ENCODE peak calls at places on chromosomes 13 and 19, in ten cellular contexts. One of them, this sample, is unnamed.

GRCh38 chr13:32314968-32315254 is 252 bp downstream of the ZAR1L start:
- DNase-seq in upper lobe of left lung: no peak
- DNase-seq in endothelial cell of umbilical vein: no peak
- DNase-seq in transverse colon: peak
- DNase-seq in sigmoid colon: no peak
- DNase-seq in breast epithelium: no peak
- DNase-seq in stomach: peak
- DNase-seq in K562: peak
- DNase-seq in suprapubic skin: no peak
- DNase-seq in prostate gland: no peak
- DNase-seq in this sample: no peak

GRCh38 chr19:51098366-51099069 is 9.7 kb downstream of the CTU1 start:
- DNase-seq in upper lobe of left lung: peak
- DNase-seq in endothelial cell of umbilical vein: peak
- DNase-seq in transverse colon: peak
- DNase-seq in sigmoid colon: peak
- DNase-seq in breast epithelium: no peak
- DNase-seq in stomach: no peak
- DNase-seq in K562: no peak
- DNase-seq in suprapubic skin: no peak
- DNase-seq in prostate gland: no peak
- DNase-seq in this sample: no peak

GRCh38 chr19:32318884-32319520 is 26.4 kb upstream of the ZNF507 start:
- DNase-seq in upper lobe of left lung: no peak
- DNase-seq in endothelial cell of umbilical vein: no peak
- DNase-seq in transverse colon: no peak
- DNase-seq in sigmoid colon: no peak
- DNase-seq in breast epithelium: no peak
- DNase-seq in stomach: no peak
- DNase-seq in K562: peak
- DNase-seq in suprapubic skin: no peak
- DNase-seq in prostate gland: no peak
- DNase-seq in this sample: peak

GRCh38 chr19:988081-988480 is 3.9 kb downstream of the WDR18 start:
- DNase-seq in upper lobe of left lung: no peak
- DNase-seq in endothelial cell of umbilical vein: no peak
- DNase-seq in transverse colon: no peak
- DNase-seq in sigmoid colon: no peak
- DNase-seq in breast epithelium: no peak
- DNase-seq in stomach: no peak
- DNase-seq in K562: no peak
- DNase-seq in suprapubic skin: no peak
- DNase-seq in prostate gland: no peak
- DNase-seq in this sample: no peak

GRCh38 chr19:37999309-38000213 is 92.6 kb downstream of the SIPA1L3 start:
- DNase-seq in upper lobe of left lung: no peak
- DNase-seq in endothelial cell of umbilical vein: peak
- DNase-seq in transverse colon: no peak
- DNase-seq in sigmoid colon: peak
- DNase-seq in breast epithelium: no peak
- DNase-seq in stomach: no peak
- DNase-seq in K562: no peak
- DNase-seq in suprapubic skin: peak
- DNase-seq in prostate gland: no peak
- DNase-seq in this sample: no peak

GRCh38 chr19:12985049-12985776 is 10.1 kb upstream of the NFIX start:
- DNase-seq in upper lobe of left lung: peak
- DNase-seq in endothelial cell of umbilical vein: no peak
- DNase-seq in transverse colon: peak
- DNase-seq in sigmoid colon: peak
- DNase-seq in breast epithelium: no peak
- DNase-seq in stomach: peak
- DNase-seq in K562: peak
- DNase-seq in suprapubic skin: peak
- DNase-seq in prostate gland: no peak
- DNase-seq in this sample: peak

GRCh38 chr13:101144808-101145419 is 271.4 kb downstream of the NALCN start:
- DNase-seq in upper lobe of left lung: no peak
- DNase-seq in endothelial cell of umbilical vein: peak
- DNase-seq in transverse colon: no peak
- DNase-seq in sigmoid colon: no peak
- DNase-seq in breast epithelium: no peak
- DNase-seq in stomach: no peak
- DNase-seq in K562: peak
- DNase-seq in suprapubic skin: no peak
- DNase-seq in prostate gland: peak
- DNase-seq in this sample: no peak

GRCh38 chr13:37457594-37457993 is 141.0 kb downstream of the POSTN start:
- DNase-seq in upper lobe of left lung: no peak
- DNase-seq in endothelial cell of umbilical vein: no peak
- DNase-seq in transverse colon: no peak
- DNase-seq in sigmoid colon: no peak
- DNase-seq in breast epithelium: no peak
- DNase-seq in stomach: no peak
- DNase-seq in K562: no peak
- DNase-seq in suprapubic skin: no peak
- DNase-seq in prostate gland: no peak
- DNase-seq in this sample: no peak

GRCh38 chr13:49838989-49839388 is 46.5 kb upstream of the KPNA3 start:
- DNase-seq in upper lobe of left lung: no peak
- DNase-seq in endothelial cell of umbilical vein: no peak
- DNase-seq in transverse colon: no peak
- DNase-seq in sigmoid colon: no peak
- DNase-seq in breast epithelium: no peak
- DNase-seq in stomach: no peak
- DNase-seq in K562: peak
- DNase-seq in suprapubic skin: no peak
- DNase-seq in prostate gland: no peak
- DNase-seq in this sample: no peak

GRCh38 chr19:54021932-54022331 is 30.5 kb downstream of the CACNG6 start:
- DNase-seq in upper lobe of left lung: no peak
- DNase-seq in endothelial cell of umbilical vein: no peak
- DNase-seq in transverse colon: no peak
- DNase-seq in sigmoid colon: no peak
- DNase-seq in breast epithelium: no peak
- DNase-seq in stomach: no peak
- DNase-seq in K562: no peak
- DNase-seq in suprapubic skin: no peak
- DNase-seq in prostate gland: no peak
- DNase-seq in this sample: no peak

GRCh38 chr13:95926231-95926630 is 127.0 kb downstream of the UGGT2 start:
- DNase-seq in upper lobe of left lung: no peak
- DNase-seq in endothelial cell of umbilical vein: peak
- DNase-seq in transverse colon: no peak
- DNase-seq in sigmoid colon: no peak
- DNase-seq in breast epithelium: no peak
- DNase-seq in stomach: no peak
- DNase-seq in K562: no peak
- DNase-seq in suprapubic skin: no peak
- DNase-seq in prostate gland: no peak
- DNase-seq in this sample: no peak

GRCh38 chr19:55339225-55340143 is at the start of gene KMT5C:
- DNase-seq in upper lobe of left lung: peak
- DNase-seq in endothelial cell of umbilical vein: peak
- DNase-seq in transverse colon: peak
- DNase-seq in sigmoid colon: peak
- DNase-seq in breast epithelium: peak
- DNase-seq in stomach: peak
- DNase-seq in K562: peak
- DNase-seq in suprapubic skin: peak
- DNase-seq in prostate gland: peak
- DNase-seq in this sample: peak
- TF ChIP-seq POLR2A in upper lobe of left lung: peak
- TF ChIP-seq POLR2A in endothelial cell of umbilical vein: no peak
- TF ChIP-seq POLR2A in transverse colon: peak
- TF ChIP-seq POLR2A in sigmoid colon: peak
- TF ChIP-seq POLR2A in breast epithelium: peak
- TF ChIP-seq POLR2A in stomach: no peak
- TF ChIP-seq POLR2A in K562: peak
- TF ChIP-seq POLR2A in suprapubic skin: peak
- TF ChIP-seq POLR2A in prostate gland: peak
- TF ChIP-seq POLR2A in this sample: peak

GRCh38 chr19:5136060-5136855 is 167.3 kb downstream of the KDM4B start:
- DNase-seq in upper lobe of left lung: peak
- DNase-seq in endothelial cell of umbilical vein: no peak
- DNase-seq in transverse colon: no peak
- DNase-seq in sigmoid colon: no peak
- DNase-seq in breast epithelium: no peak
- DNase-seq in stomach: no peak
- DNase-seq in K562: no peak
- DNase-seq in suprapubic skin: no peak
- DNase-seq in prostate gland: no peak
- DNase-seq in this sample: no peak

GRCh38 chr19:5138606-5139594 is 170.0 kb downstream of the KDM4B start:
- DNase-seq in upper lobe of left lung: peak
- DNase-seq in endothelial cell of umbilical vein: no peak
- DNase-seq in transverse colon: peak
- DNase-seq in sigmoid colon: no peak
- DNase-seq in breast epithelium: no peak
- DNase-seq in stomach: peak
- DNase-seq in K562: peak
- DNase-seq in suprapubic skin: no peak
- DNase-seq in prostate gland: no peak
- DNase-seq in this sample: no peak

GRCh38 chr19:5137114-5137513 is 168.2 kb downstream of the KDM4B start:
- DNase-seq in upper lobe of left lung: no peak
- DNase-seq in endothelial cell of umbilical vein: no peak
- DNase-seq in transverse colon: no peak
- DNase-seq in sigmoid colon: no peak
- DNase-seq in breast epithelium: no peak
- DNase-seq in stomach: no peak
- DNase-seq in K562: no peak
- DNase-seq in suprapubic skin: no peak
- DNase-seq in prostate gland: no peak
- DNase-seq in this sample: no peak

GRCh38 chr19:5134683-5135082 is 165.8 kb downstream of the KDM4B start:
- DNase-seq in upper lobe of left lung: peak
- DNase-seq in endothelial cell of umbilical vein: no peak
- DNase-seq in transverse colon: no peak
- DNase-seq in sigmoid colon: no peak
- DNase-seq in breast epithelium: no peak
- DNase-seq in stomach: no peak
- DNase-seq in K562: no peak
- DNase-seq in suprapubic skin: no peak
- DNase-seq in prostate gland: no peak
- DNase-seq in this sample: no peak

GRCh38 chr19:5137571-5138124 is 168.7 kb downstream of the KDM4B start:
- DNase-seq in upper lobe of left lung: peak
- DNase-seq in endothelial cell of umbilical vein: no peak
- DNase-seq in transverse colon: no peak
- DNase-seq in sigmoid colon: no peak
- DNase-seq in breast epithelium: no peak
- DNase-seq in stomach: no peak
- DNase-seq in K562: no peak
- DNase-seq in suprapubic skin: no peak
- DNase-seq in prostate gland: no peak
- DNase-seq in this sample: no peak
- TF ChIP-seq POLR2AphosphoS5 in upper lobe of left lung: no peak
- TF ChIP-seq POLR2AphosphoS5 in endothelial cell of umbilical vein: no peak
- TF ChIP-seq POLR2AphosphoS5 in transverse colon: no peak
- TF ChIP-seq POLR2AphosphoS5 in sigmoid colon: no peak
- TF ChIP-seq POLR2AphosphoS5 in breast epithelium: no peak
- TF ChIP-seq POLR2AphosphoS5 in stomach: no peak
- TF ChIP-seq POLR2AphosphoS5 in K562: no peak
- TF ChIP-seq POLR2AphosphoS5 in suprapubic skin: no peak
- TF ChIP-seq POLR2AphosphoS5 in prostate gland: no peak
- TF ChIP-seq POLR2AphosphoS5 in this sample: no peak

GRCh38 chr19:57719901-57720519 is 7.4 kb downstream of the ZNF671 start:
- DNase-seq in upper lobe of left lung: no peak
- DNase-seq in endothelial cell of umbilical vein: no peak
- DNase-seq in transverse colon: no peak
- DNase-seq in sigmoid colon: no peak
- DNase-seq in breast epithelium: no peak
- DNase-seq in stomach: no peak
- DNase-seq in K562: no peak
- DNase-seq in suprapubic skin: no peak
- DNase-seq in prostate gland: no peak
- DNase-seq in this sample: no peak
- H3K4me3 ChIP-seq in upper lobe of left lung: no peak
- H3K4me3 ChIP-seq in endothelial cell of umbilical vein: no peak
- H3K4me3 ChIP-seq in transverse colon: no peak
- H3K4me3 ChIP-seq in sigmoid colon: no peak
- H3K4me3 ChIP-seq in breast epithelium: no peak
- H3K4me3 ChIP-seq in stomach: no peak
- H3K4me3 ChIP-seq in K562: no peak
- H3K4me3 ChIP-seq in suprapubic skin: no peak
- H3K4me3 ChIP-seq in prostate gland: no peak
- H3K4me3 ChIP-seq in this sample: no peak

DNA sequence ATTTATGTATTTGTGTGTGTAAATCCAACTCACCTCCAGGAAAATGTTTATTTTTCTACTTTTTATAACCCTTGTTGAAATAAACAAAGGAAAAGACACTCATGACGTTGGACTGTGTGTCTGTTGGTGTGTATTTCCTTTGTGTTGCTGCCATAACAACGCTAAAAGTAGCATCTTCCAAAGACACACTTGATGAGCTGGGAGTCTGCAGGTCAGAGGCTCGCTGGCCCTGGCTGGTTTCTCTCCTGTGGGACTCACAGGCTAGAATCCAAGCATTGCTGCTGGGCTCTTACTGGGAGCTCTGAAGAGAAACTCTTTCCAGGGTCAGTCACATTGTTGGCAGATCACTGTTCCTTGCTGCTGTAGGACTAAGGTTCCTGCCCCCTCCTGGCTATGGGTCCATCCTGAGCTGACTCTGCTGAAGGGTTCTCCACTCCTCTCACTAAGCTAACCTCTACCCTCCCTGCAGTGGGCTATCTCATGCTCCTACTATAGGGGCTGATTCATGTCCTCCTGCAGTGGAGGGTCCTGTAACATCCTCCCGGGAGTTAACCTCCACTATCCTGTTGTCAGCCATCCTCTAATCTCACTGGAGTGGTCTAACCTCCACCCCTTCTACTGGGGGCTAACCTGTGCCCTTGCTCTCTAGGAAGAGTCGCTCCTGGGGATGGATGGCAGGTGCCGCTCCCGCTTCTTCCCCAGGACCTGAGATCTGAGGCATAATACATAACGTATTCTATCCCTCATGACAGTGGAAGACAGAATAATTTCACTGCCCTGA is 2.1 kb downstream of the IFNL2 start:
- DNase-seq in upper lobe of left lung: no peak
- DNase-seq in endothelial cell of umbilical vein: no peak
- DNase-seq in transverse colon: no peak
- DNase-seq in sigmoid colon: no peak
- DNase-seq in breast epithelium: no peak
- DNase-seq in stomach: no peak
- DNase-seq in K562: no peak
- DNase-seq in suprapubic skin: peak
- DNase-seq in prostate gland: no peak
- DNase-seq in this sample: no peak
- TF ChIP-seq POLR2A in upper lobe of left lung: no peak
- TF ChIP-seq POLR2A in endothelial cell of umbilical vein: no peak
- TF ChIP-seq POLR2A in transverse colon: no peak
- TF ChIP-seq POLR2A in sigmoid colon: no peak
- TF ChIP-seq POLR2A in breast epithelium: no peak
- TF ChIP-seq POLR2A in stomach: no peak
- TF ChIP-seq POLR2A in K562: no peak
- TF ChIP-seq POLR2A in suprapubic skin: no peak
- TF ChIP-seq POLR2A in prostate gland: no peak
- TF ChIP-seq POLR2A in this sample: no peak

GRCh38 chr19:35247526-35248309 is 1.1 kb upstream of the LSR start:
- DNase-seq in upper lobe of left lung: peak
- DNase-seq in endothelial cell of umbilical vein: no peak
- DNase-seq in transverse colon: peak
- DNase-seq in sigmoid colon: no peak
- DNase-seq in breast epithelium: peak
- DNase-seq in stomach: peak
- DNase-seq in K562: peak
- DNase-seq in suprapubic skin: no peak
- DNase-seq in prostate gland: peak
- DNase-seq in this sample: peak
- TF ChIP-seq POLR2AphosphoS5 in upper lobe of left lung: peak
- TF ChIP-seq POLR2AphosphoS5 in endothelial cell of umbilical vein: no peak
- TF ChIP-seq POLR2AphosphoS5 in transverse colon: no peak
- TF ChIP-seq POLR2AphosphoS5 in sigmoid colon: peak
- TF ChIP-seq POLR2AphosphoS5 in breast epithelium: no peak
- TF ChIP-seq POLR2AphosphoS5 in stomach: no peak
- TF ChIP-seq POLR2AphosphoS5 in K562: no peak
- TF ChIP-seq POLR2AphosphoS5 in suprapubic skin: no peak
- TF ChIP-seq POLR2AphosphoS5 in prostate gland: peak
- TF ChIP-seq POLR2AphosphoS5 in this sample: no peak